ENCODE peak calls at places on chromosomes 13 and 19, in ten cellular contexts. A is stomach; H is activated CD8-positive, alpha-beta memory T cell treated with anti-CD3 and anti-CD28 coated beads for 4 hours; X is kidney tubule cell; K is non-pigmented ciliary epithelial cell; E is left ventricle myocardium superior; L is tibial nerve; D is astrocyte of the hippocampus; J is ovary; N is stimulated activated CD4-positive, alpha-beta T cell treated with anti-CD3 and anti-CD28 coated beads, Interleukin-4, amount 100 ng/mL, for 1 hour. Q is an unnamed sample.

GRCh38 chr13:87999141-87999765 is 328.1 kb downstream of the SLITRK5 start:
- DNase-seq in X (peak), K (no peak), E (no peak), L (no peak), J (no peak), N (no peak), A (no peak), D (peak), H (no peak), Q (no peak)

GRCh38 chr19:50432658-50433057 is at the start of gene MYBPC2:
- DNase-seq in E (no peak), J (no peak), X (no peak), D (peak), N (no peak), H (no peak), A (peak), L (no peak), K (no peak), Q (no peak)

GRCh38 chr19:5966215-5966614 is 11.7 kb downstream of the RANBP3 start:
- DNase-seq in D (peak), K (no peak), X (peak), J (no peak), N (no peak), A (no peak), E (no peak), L (no peak), H (no peak), Q (no peak)

GRCh38 chr19:3644351-3645066 is 17.9 kb upstream of the CACTIN start:
- DNase-seq in D (peak), A (peak), J (no peak), L (peak), K (no peak), X (no peak), N (no peak), H (no peak), E (peak), Q (no peak)

GRCh38 chr13:41740479-41740878 is 220.4 kb downstream of the VWA8 start:
- DNase-seq in H (no peak), L (no peak), K (no peak), E (no peak), J (no peak), A (no peak), X (no peak), N (no peak), D (peak), Q (no peak)

GRCh38 chr19:4369109-4369887 is 25.9 kb downstream of the MPND start:
- DNase-seq in K (no peak), A (peak), J (no peak), X (peak), D (peak), E (peak), N (peak), L (peak), H (peak), Q (peak)

GRCh38 chr13:52159159-52159982 is at the start of gene NEK3:
- DNase-seq in K (no peak), X (peak), J (peak), L (peak), D (peak), H (peak), N (peak), E (peak), A (peak), Q (peak)

GRCh38 chr13:96020155-96020575 is 33.0 kb downstream of the UGGT2 start:
- DNase-seq in L (peak), H (no peak), E (no peak), D (peak), J (no peak), K (peak), X (peak), N (no peak), A (peak), Q (no peak)

GRCh38 chr13:45943965-45944364 is 92.4 kb upstream of the SIAH3 start:
- DNase-seq in H (no peak), K (peak), J (no peak), D (no peak), L (no peak), N (no peak), X (no peak), A (no peak), E (no peak), Q (no peak)

GRCh38 chr19:58212336-58213074 is 16.2 kb upstream of the ZNF544 start:
- DNase-seq in L (no peak), X (no peak), J (no peak), H (no peak), N (no peak), E (no peak), D (no peak), A (no peak), K (no peak), Q (no peak)

GRCh38 chr13:41848435-41849255 is 112.3 kb downstream of the VWA8 start:
- DNase-seq in N (no peak), J (no peak), X (peak), L (no peak), E (no peak), A (no peak), K (no peak), D (peak), H (no peak), Q (no peak)

GRCh38 chr13:83184819-83185218 is 697.5 kb downstream of the SLITRK1 start:
- DNase-seq in H (no peak), N (no peak), X (no peak), J (no peak), A (no peak), K (no peak), E (no peak), D (no peak), L (no peak), Q (no peak)

GRCh38 chr13:23960566-23961156 is 63.4 kb upstream of the C1QTNF9B start:
- DNase-seq in A (no peak), E (no peak), X (peak), D (peak), K (no peak), H (no peak), J (no peak), N (no peak), L (peak), Q (no peak)

GRCh38 chr13:42786696-42787095 is 5.3 kb downstream of the FAM216B start:
- DNase-seq in D (no peak), E (no peak), H (no peak), A (no peak), L (no peak), K (no peak), J (no peak), X (no peak), N (no peak), Q (no peak)

GRCh38 chr13:75432811-75433244 is 49.1 kb downstream of the TBC1D4 start:
- DNase-seq in K (no peak), E (no peak), J (no peak), X (peak), A (no peak), L (no peak), D (no peak), H (no peak), N (no peak), Q (no peak)

Q was measured in Peyer's patch.